ENCODE peak calls at places on chromosomes 7 and 10, in six cellular contexts. C is LNCaP clone FGC, I is cardiac fibroblast, D is IMR-90, J is GM12864, K is brain microvascular endothelial cell. X is an unnamed sample.

GRCh38 chr10:122504551-122504950 is 43.2 kb downstream of the HTRA1 start:
- DNase-seq in C (peak), I (peak), D (peak), J (no peak), K (peak), X (no peak)

GRCh38 chr7:5758753-5759330 is 22.6 kb downstream of the RNF216 start:
- DNase-seq in C (no peak), I (no peak), D (no peak), J (no peak), K (no peak), X (no peak)

GRCh38 chr10:86954681-86955500 is 2.5 kb downstream of the MMRN2 start:
- DNase-seq in C (no peak), I (no peak), D (no peak), J (no peak), K (no peak), X (no peak)

GRCh38 chr7:133491846-133492652 is 239.2 kb downstream of the EXOC4 start:
- DNase-seq in C (no peak), I (no peak), D (peak), J (no peak), K (no peak), X (no peak)

GRCh38 chr7:91913612-91914011 is 27.1 kb upstream of the AKAP9 start:
- DNase-seq in C (no peak), I (peak), D (peak), J (no peak), K (peak), X (no peak)

GRCh38 chr7:51430480-51431086 is 114.0 kb upstream of the COBL start:
- DNase-seq in C (peak), I (peak), D (peak), J (peak), K (peak), X (peak)

GRCh38 chr7:151921451-151921850 is 34.8 kb upstream of the GALNTL5 start:
- DNase-seq in C (no peak), I (no peak), D (no peak), J (no peak), K (no peak), X (no peak)

GRCh38 chr10:68096913-68097509 is 12.3 kb upstream of the MYPN start:
- DNase-seq in C (peak), I (peak), D (peak), J (no peak), K (peak), X (no peak)

GRCh38 chr10:132107947-132108877 is 42.5 kb downstream of the JAKMIP3 start:
- DNase-seq in C (no peak), I (no peak), D (no peak), J (no peak), K (no peak), X (no peak)

GRCh38 chr10:77906863-77907861 is 19.4 kb downstream of the DLG5 start:
- DNase-seq in C (no peak), I (no peak), D (no peak), J (no peak), K (no peak), X (no peak)

GRCh38 chr10:109889867-109890266 is 33.4 kb downstream of the XPNPEP1 start:
- DNase-seq in C (no peak), I (peak), D (peak), J (no peak), K (peak), X (no peak)

GRCh38 chr10:26311383-26311940 is 94.9 kb downstream of the GAD2 start:
- DNase-seq in C (no peak), I (no peak), D (no peak), J (no peak), K (no peak), X (no peak)

GRCh38 chr7:53542164-53542563 is 506.7 kb downstream of the POM121L12 start:
- DNase-seq in C (no peak), I (no peak), D (no peak), J (no peak), K (no peak), X (no peak)

GRCh38 chr7:2612445-2613112 is 19.2 kb upstream of the TTYH3 start:
- DNase-seq in C (no peak), I (no peak), D (no peak), J (no peak), K (no peak), X (no peak)

GRCh38 chr7:2611921-2612320 is 19.9 kb upstream of the TTYH3 start:
- DNase-seq in C (no peak), I (no peak), D (no peak), J (no peak), K (no peak), X (no peak)

GRCh38 chr7:2614646-2615330 is 17.0 kb upstream of the TTYH3 start:
- DNase-seq in C (no peak), I (no peak), D (no peak), J (no peak), K (no peak), X (no peak)

GRCh38 chr7:2613113-2613925 is 18.5 kb upstream of the TTYH3 start:
- DNase-seq in C (no peak), I (no peak), D (no peak), J (no peak), K (no peak), X (no peak)

DNA sequence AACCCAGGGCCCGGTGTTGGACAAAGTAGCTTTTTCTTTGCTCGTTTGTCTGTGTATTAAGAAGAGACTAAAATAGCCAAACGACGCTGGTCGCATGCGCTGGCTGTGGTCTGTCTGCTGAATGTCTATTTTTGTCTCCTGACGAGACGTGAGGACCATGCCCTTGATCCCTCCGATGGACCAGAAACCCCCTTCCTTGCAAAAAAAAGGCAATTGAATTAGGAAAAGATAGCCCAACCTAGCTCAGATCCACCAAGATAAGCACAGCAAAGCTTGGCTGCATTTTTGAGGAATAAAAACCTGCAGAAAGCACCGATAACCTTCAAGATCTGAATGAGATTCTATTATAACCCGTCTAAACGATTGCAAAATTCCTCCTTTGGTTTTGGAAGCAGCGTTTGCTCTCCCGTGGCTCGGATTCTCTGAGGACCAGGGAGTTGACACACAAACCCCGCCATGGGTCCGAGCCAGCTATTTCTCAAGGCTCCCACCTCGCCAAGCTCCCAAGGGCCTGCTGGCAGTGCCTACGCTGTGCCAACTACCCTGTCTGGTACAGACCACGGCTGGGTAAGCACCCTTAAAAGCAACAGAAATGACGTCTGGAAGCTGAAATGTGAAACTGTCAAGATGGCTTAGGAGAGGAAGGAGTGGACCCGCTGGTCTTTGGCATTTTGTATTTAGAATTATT is 17.7 kb upstream of the TTYH3 start:
- DNase-seq in C (no peak), I (peak), D (no peak), J (no peak), K (no peak), X (no peak)
- H3K4me3 ChIP-seq in C (no peak), I (no peak), D (no peak), J (no peak), K (no peak), X (no peak)

GRCh38 chr7:158645842-158646241 is 58.2 kb upstream of the PTPRN2 start:
- DNase-seq in C (no peak), I (no peak), D (no peak), J (no peak), K (no peak), X (no peak)

GRCh38 chr7:158648787-158649186 is 55.8 kb downstream of the NCAPG2 start:
- DNase-seq in C (no peak), I (peak), D (no peak), J (no peak), K (no peak), X (no peak)

GRCh38 chr7:158648168-158648567 is 56.4 kb downstream of the NCAPG2 start:
- DNase-seq in C (no peak), I (no peak), D (no peak), J (no peak), K (no peak), X (no peak)

GRCh38 chr7:158647475-158647792 is 57.2 kb downstream of the NCAPG2 start:
- DNase-seq in C (no peak), I (no peak), D (no peak), J (no peak), K (no peak), X (no peak)

DNA sequence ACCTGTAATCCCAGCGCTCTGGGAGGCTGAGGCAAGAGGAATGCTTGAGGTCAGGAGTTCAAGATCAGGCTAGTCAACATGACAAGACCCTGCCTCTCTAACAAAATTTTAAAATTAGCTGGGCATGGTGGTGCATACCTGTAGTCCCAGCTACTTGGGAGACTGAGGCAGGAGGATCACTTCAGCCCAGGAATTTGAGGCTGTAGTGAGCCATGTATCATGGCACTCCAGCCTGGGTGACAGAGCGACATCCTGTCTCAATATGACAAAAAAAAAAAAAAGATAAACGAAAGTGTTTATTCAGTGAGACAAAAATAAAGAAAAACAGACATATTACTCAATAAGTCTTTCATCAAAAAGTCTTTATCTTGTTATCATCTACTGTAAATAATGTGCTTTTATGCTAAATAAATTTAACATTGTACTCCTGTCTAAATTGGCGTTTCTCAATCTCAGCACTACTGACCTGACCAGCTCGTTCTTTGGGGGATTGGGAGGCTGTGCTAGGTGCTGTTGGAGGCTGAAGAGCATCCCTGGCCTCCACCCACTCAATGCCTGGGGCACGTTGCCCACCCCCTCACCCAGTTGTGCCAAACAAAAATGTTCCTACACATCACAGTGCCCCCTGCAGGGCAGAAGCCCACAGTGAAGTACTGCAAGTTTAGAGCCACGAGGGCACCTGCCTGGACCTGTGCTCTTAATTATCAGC is 57.7 kb downstream of the NCAPG2 start:
- DNase-seq in C (no peak), I (no peak), D (no peak), J (no peak), K (no peak), X (peak)
- TF ChIP-seq CTCF in C (peak), I (peak), D (no peak), J (peak), K (peak), X (peak)

DNA sequence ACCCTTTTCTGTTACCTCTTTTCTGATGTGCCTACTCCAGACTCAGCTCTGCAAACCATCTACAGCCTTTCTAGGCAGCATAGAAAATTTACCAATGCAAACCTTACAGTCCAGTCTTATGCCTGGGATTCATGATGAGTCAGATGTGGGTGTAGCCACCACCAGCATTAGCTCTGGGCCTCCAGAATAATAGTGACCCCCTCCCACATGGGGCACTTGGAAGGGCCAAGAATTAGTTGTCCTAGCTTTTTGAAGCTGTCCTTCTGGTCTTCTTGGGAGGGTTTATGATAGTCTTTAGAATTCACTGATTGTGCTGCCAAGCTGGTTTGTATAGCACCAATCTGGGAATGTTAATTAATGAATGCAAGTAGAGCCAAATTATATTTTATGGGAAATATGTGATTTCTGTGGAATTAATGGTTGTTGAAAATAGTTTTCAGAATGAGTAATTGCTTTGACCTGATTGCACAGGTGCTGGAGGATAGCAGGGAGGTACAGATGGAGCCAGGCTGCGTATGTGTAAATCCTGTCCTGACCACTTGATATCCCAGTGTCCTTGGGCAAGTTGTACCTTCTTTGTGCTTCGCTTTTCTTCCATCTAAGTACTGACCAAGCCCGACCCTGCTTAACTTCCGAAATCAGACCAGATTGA is 94.8 kb downstream of the CPED1 start:
- DNase-seq in C (no peak), I (peak), D (peak), J (no peak), K (peak), X (no peak)
- H3K4me3 ChIP-seq in C (no peak), I (no peak), D (no peak), J (no peak), K (no peak), X (no peak)

DNA sequence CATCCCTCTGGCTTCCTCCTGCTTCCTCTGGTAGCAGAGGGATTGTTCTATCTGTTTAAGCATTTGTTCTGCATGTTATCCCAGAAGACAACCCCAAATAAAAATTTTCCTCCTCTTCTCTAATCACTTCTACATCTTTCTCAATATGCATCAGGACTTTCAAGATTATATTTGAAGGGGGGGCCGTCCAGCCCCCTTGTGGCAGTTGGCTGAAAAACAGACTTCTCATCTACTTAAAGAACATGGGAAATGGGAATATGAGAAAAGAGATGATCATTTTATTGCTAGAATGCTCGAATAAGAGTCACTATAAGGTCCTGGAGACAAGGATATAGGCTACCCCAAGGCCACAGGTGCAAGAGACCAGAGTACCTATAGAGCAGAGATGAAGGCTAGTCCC is 466.0 kb downstream of the REEP3 start:
- DNase-seq in C (no peak), I (no peak), D (no peak), J (no peak), K (no peak), X (no peak)
- TF ChIP-seq CTCF in C (no peak), I (peak), D (no peak), J (no peak), K (no peak), X (no peak)

GRCh38 chr7:27099224-27099838 is 3.2 kb downstream of the HOXA2 start:
- DNase-seq in C (no peak), I (no peak), D (peak), J (no peak), K (no peak), X (no peak)

GRCh38 chr7:27101188-27101905 is 1.1 kb downstream of the HOXA2 start:
- DNase-seq in C (no peak), I (no peak), D (peak), J (no peak), K (no peak), X (no peak)

GRCh38 chr7:27099839-27100225 is 2.7 kb downstream of the HOXA2 start:
- DNase-seq in C (no peak), I (no peak), D (peak), J (no peak), K (no peak), X (no peak)

GRCh38 chr7:27101906-27102577 is 441 bp downstream of the HOXA2 start:
- DNase-seq in C (no peak), I (no peak), D (peak), J (no peak), K (no peak), X (no peak)

GRCh38 chr7:27100601-27101187 is 1.8 kb downstream of the HOXA2 start:
- DNase-seq in C (no peak), I (no peak), D (peak), J (no peak), K (no peak), X (no peak)
- H3K4me3 ChIP-seq in C (no peak), I (no peak), D (peak), J (no peak), K (peak), X (no peak)

GRCh38 chr7:1103789-1104513 is 16.0 kb downstream of the GPER1 start:
- DNase-seq in C (no peak), I (no peak), D (no peak), J (no peak), K (no peak), X (no peak)
- TF ChIP-seq CTCF in C (no peak), I (no peak), D (no peak), J (no peak), K (no peak), X (no peak)

DNA sequence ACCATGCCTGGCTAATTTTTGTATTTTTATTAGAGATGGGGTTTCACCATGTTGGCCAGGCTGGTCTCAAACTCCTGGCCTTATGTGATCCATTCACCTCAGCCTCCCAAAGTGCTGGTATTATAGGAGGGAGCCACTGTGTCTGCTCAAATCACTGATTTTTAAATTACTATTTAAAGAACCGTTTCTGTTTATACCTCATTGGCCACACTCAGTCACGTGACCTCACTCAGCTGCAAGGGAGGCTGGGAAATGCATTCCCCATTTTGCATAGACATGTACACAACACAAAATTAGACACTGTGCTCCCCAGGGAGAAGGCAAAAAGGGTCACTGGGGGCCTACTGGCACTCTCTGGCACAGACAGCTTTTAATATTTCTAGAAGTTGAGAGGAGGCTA is 13.6 kb upstream of the CALU start:
- DNase-seq in C (no peak), I (no peak), D (no peak), J (no peak), K (no peak), X (no peak)
- H3K4me3 ChIP-seq in C (no peak), I (no peak), D (no peak), J (no peak), K (no peak), X (no peak)

GRCh38 chr7:45924283-45924682 is 3.2 kb upstream of the IGFBP3 start:
- DNase-seq in C (peak), I (peak), D (peak), J (no peak), K (peak), X (no peak)
- TF ChIP-seq CTCF in C (peak), I (peak), D (no peak), J (no peak), K (peak), X (no peak)

GRCh38 chr10:14326581-14326980 is 4.1 kb downstream of the FRMD4A start:
- DNase-seq in C (no peak), I (no peak), D (no peak), J (no peak), K (no peak), X (no peak)

GRCh38 chr10:14328881-14329280 is 1.8 kb downstream of the FRMD4A start:
- DNase-seq in C (no peak), I (no peak), D (no peak), J (no peak), K (no peak), X (no peak)

GRCh38 chr10:14330390-14331071 is at the start of gene FRMD4A:
- DNase-seq in C (no peak), I (no peak), D (no peak), J (no peak), K (no peak), X (no peak)

GRCh38 chr10:14327535-14327934 is 3.2 kb downstream of the FRMD4A start:
- DNase-seq in C (peak), I (no peak), D (no peak), J (no peak), K (no peak), X (no peak)

DNA sequence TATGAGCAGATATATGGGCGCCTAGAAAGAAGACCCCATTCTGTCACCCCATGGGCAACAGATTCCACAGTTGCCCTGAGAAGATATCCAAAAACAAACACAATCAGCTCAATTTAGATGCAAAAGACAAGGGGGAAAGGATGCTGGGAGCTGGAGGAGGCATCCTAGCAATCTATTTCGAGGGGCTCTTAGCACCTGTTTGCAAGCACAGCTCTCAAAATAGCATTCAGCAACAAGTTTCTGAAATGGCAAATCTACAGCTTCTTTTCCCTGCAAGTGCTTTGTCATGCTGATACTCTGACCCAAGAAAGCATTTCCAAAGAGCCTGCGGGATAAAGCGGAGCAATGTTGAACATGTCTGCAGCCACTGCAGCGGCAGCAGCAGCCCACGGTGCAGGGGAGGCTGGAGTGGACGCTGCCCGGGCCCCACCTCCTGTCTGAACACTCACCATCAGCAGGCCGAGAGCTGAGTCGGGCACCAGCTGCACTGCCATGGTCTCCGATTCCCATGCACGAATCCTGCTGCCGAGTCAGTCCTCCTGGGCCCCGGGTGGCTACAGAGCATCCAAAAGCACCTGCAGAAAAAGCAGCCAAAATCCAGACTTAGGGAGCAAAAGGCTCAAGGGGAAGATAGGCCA is 996 bp downstream of the FRMD4A start:
- DNase-seq in C (no peak), I (no peak), D (peak), J (no peak), K (no peak), X (no peak)
- H3K4me3 ChIP-seq in C (no peak), I (no peak), D (no peak), J (no peak), K (no peak), X (no peak)

GRCh38 chr7:141189231-141189630 is 115.4 kb downstream of the TMEM178B start:
- DNase-seq in C (no peak), I (no peak), D (no peak), J (no peak), K (no peak), X (no peak)
- TF ChIP-seq CTCF in C (no peak), I (no peak), D (no peak), J (no peak), K (no peak), X (no peak)

X was measured in GM12865.